ENCODE peak calls at places on chromosome 14, in nine cellular contexts. P is NCI-H1092, O is astrocyte of the spinal cord, D is hippocampal formation, U is kidney epithelial cell, N is posterior cingulate gyrus, T is DMS153, S is K562, V is mammary epithelial cell. E is an unnamed sample.

GRCh38 chr14:60653388-60653690 is 4.1 kb upstream of the SIX1 start:
- DNase-seq in O (no peak), D (no peak), U (no peak), V (no peak), N (no peak), P (no peak), S (no peak), T (no peak), E (no peak)

GRCh38 chr14:93702946-93703345 is 85.3 kb downstream of the PRIMA1 start:
- DNase-seq in P (no peak), S (no peak), V (no peak), O (no peak), N (no peak), U (no peak), D (no peak), T (no peak), E (no peak)

GRCh38 chr14:24167527-24168114 is 4.3 kb upstream of the REC8 start:
- DNase-seq in S (no peak), D (no peak), V (no peak), P (no peak), T (no peak), U (no peak), N (peak), O (no peak), E (no peak)

GRCh38 chr14:104194016-104194415 is 55.6 kb downstream of the KIF26A start:
- DNase-seq in N (no peak), P (no peak), V (no peak), T (no peak), D (no peak), O (no peak), U (no peak), S (no peak), E (no peak)

GRCh38 chr14:69848903-69849391 is 30.3 kb upstream of the SMOC1 start:
- DNase-seq in S (no peak), D (no peak), U (no peak), P (peak), N (no peak), O (no peak), V (no peak), T (peak), E (no peak)

GRCh38 chr14:92451245-92451644 is 62.3 kb upstream of the RIN3 start:
- DNase-seq in V (no peak), N (peak), U (no peak), S (no peak), D (no peak), P (no peak), T (no peak), O (no peak), E (no peak)

GRCh38 chr14:35231207-35231755 is 60.9 kb upstream of the PSMA6 start:
- DNase-seq in S (no peak), O (no peak), P (no peak), U (no peak), V (no peak), D (no peak), T (no peak), N (no peak), E (no peak)

GRCh38 chr14:37650356-37651037 is 55.1 kb downstream of the TTC6 start:
- DNase-seq in S (no peak), O (peak), P (no peak), D (no peak), N (no peak), U (no peak), V (no peak), T (peak), E (no peak)